ENCODE peak calls at places on chromosomes 3 and 15, in six cellular contexts. O, B, Y, T, K and Z are unnamed samples.

GRCh38 chr3:39601241-39601640 is 133.8 kb downstream of the MOBP start:
- DNase-seq in O (no peak), B (no peak), Y (no peak), T (no peak), K (no peak), Z (no peak)

GRCh38 chr15:72236381-72237285 is 5.6 kb upstream of the PKM start:
- DNase-seq in O (no peak), B (peak), Y (no peak), T (no peak), K (no peak), Z (no peak)

GRCh38 chr3:49173116-49173791 is 1.9 kb downstream of the KLHDC8B start:
- DNase-seq in O (no peak), B (no peak), Y (peak), T (peak), K (peak), Z (no peak)

GRCh38 chr15:40054746-40055575 is 16.0 kb upstream of the SRP14 start:
- DNase-seq in O (peak), B (peak), Y (no peak), T (no peak), K (peak), Z (peak)

GRCh38 chr3:161354554-161354953 is 16.8 kb downstream of the SPTSSB start:
- DNase-seq in O (no peak), B (no peak), Y (no peak), T (no peak), K (no peak), Z (no peak)

GRCh38 chr3:55873523-55874254 is 386.6 kb upstream of the WNT5A start:
- DNase-seq in O (no peak), B (peak), Y (no peak), T (no peak), K (no peak), Z (no peak)

GRCh38 chr15:33860749-33861148 is 107.5 kb upstream of the CHRM5 start:
- DNase-seq in O (no peak), B (peak), Y (no peak), T (no peak), K (no peak), Z (no peak)

GRCh38 chr15:47573673-47574072 is 143.6 kb upstream of the SEMA6D start:
- DNase-seq in O (no peak), B (no peak), Y (no peak), T (no peak), K (no peak), Z (no peak)

GRCh38 chr3:4943553-4943952 is 35.7 kb upstream of the BHLHE40 start:
- DNase-seq in O (no peak), B (no peak), Y (peak), T (no peak), K (no peak), Z (no peak)

GRCh38 chr3:53142986-53143385 is 12.8 kb upstream of the RFT1 start:
- DNase-seq in O (no peak), B (no peak), Y (no peak), T (peak), K (no peak), Z (no peak)

GRCh38 chr15:41511331-41512077 is 2.1 kb downstream of the LTK start:
- DNase-seq in O (no peak), B (no peak), Y (no peak), T (no peak), K (peak), Z (no peak)

GRCh38 chr3:56131976-56132590 is 336.2 kb downstream of the ERC2 start:
- DNase-seq in O (no peak), B (peak), Y (peak), T (peak), K (no peak), Z (no peak)

GRCh38 chr15:76058714-76059319 is 968 bp upstream of the TMEM266 start:
- DNase-seq in O (no peak), B (no peak), Y (peak), T (no peak), K (no peak), Z (peak)

GRCh38 chr15:78072080-78072892 is 5.2 kb downstream of the TBC1D2B start:
- DNase-seq in O (no peak), B (peak), Y (no peak), T (no peak), K (no peak), Z (no peak)

GRCh38 chr3:193826126-193826795 is 233.3 kb downstream of the OPA1 start:
- DNase-seq in O (no peak), B (peak), Y (no peak), T (peak), K (no peak), Z (no peak)

GRCh38 chr3:127779747-127780146 is 42.6 kb downstream of the MGLL start:
- DNase-seq in O (no peak), B (peak), Y (no peak), T (no peak), K (no peak), Z (no peak)

GRCh38 chr15:48647963-48648362 is 2.5 kb upstream of the FBN1 start:
- DNase-seq in O (no peak), B (peak), Y (no peak), T (no peak), K (no peak), Z (no peak)

GRCh38 chr3:46027736-46028397 is 584 bp upstream of the XCR1 start:
- DNase-seq in O (no peak), B (no peak), Y (no peak), T (no peak), K (no peak), Z (no peak)

GRCh38 chr3:2516762-2517441 is 418.2 kb downstream of the CNTN4 start:
- DNase-seq in O (no peak), B (no peak), Y (no peak), T (no peak), K (no peak), Z (no peak)

GRCh38 chr15:94080416-94080815 is 150.9 kb upstream of the MCTP2 start:
- DNase-seq in O (no peak), B (no peak), Y (no peak), T (peak), K (no peak), Z (no peak)

GRCh38 chr3:59320080-59320479 is 270.3 kb upstream of the CFAP20DC start:
- DNase-seq in O (no peak), B (no peak), Y (no peak), T (no peak), K (no peak), Z (no peak)

GRCh38 chr15:27027229-27027628 is 56.2 kb downstream of the GABRG3 start:
- DNase-seq in O (no peak), B (no peak), Y (no peak), T (no peak), K (no peak), Z (no peak)

GRCh38 chr15:42152196-42152920 is 4.1 kb downstream of the PLA2G4F start:
- DNase-seq in O (no peak), B (no peak), Y (no peak), T (peak), K (no peak), Z (no peak)

GRCh38 chr3:121718205-121718846 is 31.2 kb downstream of the GOLGB1 start:
- DNase-seq in O (no peak), B (no peak), Y (no peak), T (no peak), K (no peak), Z (no peak)

GRCh38 chr15:45585069-45585468 is 2.1 kb upstream of the BLOC1S6 start:
- DNase-seq in O (no peak), B (no peak), Y (no peak), T (no peak), K (no peak), Z (no peak)

GRCh38 chr3:51680663-51681230 is 9.7 kb downstream of the TEX264 start:
- DNase-seq in O (no peak), B (no peak), Y (no peak), T (no peak), K (peak), Z (no peak)

GRCh38 chr3:98812851-98813374 is 49.8 kb downstream of the ST3GAL6 start:
- DNase-seq in O (no peak), B (peak), Y (no peak), T (no peak), K (no peak), Z (no peak)

GRCh38 chr3:155512867-155513261 is 219.4 kb upstream of the STRIT1 start:
- DNase-seq in O (no peak), B (no peak), Y (no peak), T (no peak), K (no peak), Z (no peak)
- H3K27ac ChIP-seq in O (no peak), B (no peak), Y (no peak), T (no peak), K (no peak), Z (no peak)

GRCh38 chr3:115634052-115634451 is 10.7 kb downstream of the GAP43 start:
- DNase-seq in O (no peak), B (no peak), Y (no peak), T (no peak), K (no peak), Z (no peak)

GRCh38 chr3:115632026-115632425 is 8.7 kb downstream of the GAP43 start:
- DNase-seq in O (no peak), B (no peak), Y (no peak), T (no peak), K (no peak), Z (peak)

GRCh38 chr3:115630850-115631249 is 7.5 kb downstream of the GAP43 start:
- DNase-seq in O (no peak), B (no peak), Y (no peak), T (no peak), K (no peak), Z (no peak)

GRCh38 chr3:115628075-115628412 is 4.7 kb downstream of the GAP43 start:
- DNase-seq in O (no peak), B (no peak), Y (no peak), T (no peak), K (no peak), Z (no peak)

DNA sequence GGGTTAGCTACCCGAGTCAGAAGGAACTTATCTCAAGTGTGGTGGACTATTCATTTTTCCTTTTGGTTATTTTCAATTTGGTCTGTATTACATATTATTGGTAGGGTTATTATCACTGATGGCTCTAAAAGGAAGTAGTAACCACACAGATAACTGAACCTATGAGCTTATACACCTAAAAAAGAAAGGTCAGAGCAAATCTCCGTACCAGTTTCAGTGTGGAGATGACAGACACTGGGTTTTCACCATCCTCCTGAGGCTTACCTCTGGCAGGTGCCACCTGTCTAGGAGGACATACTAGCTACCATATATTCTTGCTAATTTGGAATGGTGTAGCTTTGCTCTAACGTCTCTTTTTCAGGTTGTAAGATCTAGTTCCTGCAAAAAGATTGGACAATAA is 10.2 kb downstream of the GAP43 start:
- DNase-seq in O (no peak), B (no peak), Y (no peak), T (no peak), K (no peak), Z (no peak)
- H3K4me3 ChIP-seq in O (no peak), B (no peak), Y (no peak), T (no peak), K (no peak), Z (no peak)

DNA sequence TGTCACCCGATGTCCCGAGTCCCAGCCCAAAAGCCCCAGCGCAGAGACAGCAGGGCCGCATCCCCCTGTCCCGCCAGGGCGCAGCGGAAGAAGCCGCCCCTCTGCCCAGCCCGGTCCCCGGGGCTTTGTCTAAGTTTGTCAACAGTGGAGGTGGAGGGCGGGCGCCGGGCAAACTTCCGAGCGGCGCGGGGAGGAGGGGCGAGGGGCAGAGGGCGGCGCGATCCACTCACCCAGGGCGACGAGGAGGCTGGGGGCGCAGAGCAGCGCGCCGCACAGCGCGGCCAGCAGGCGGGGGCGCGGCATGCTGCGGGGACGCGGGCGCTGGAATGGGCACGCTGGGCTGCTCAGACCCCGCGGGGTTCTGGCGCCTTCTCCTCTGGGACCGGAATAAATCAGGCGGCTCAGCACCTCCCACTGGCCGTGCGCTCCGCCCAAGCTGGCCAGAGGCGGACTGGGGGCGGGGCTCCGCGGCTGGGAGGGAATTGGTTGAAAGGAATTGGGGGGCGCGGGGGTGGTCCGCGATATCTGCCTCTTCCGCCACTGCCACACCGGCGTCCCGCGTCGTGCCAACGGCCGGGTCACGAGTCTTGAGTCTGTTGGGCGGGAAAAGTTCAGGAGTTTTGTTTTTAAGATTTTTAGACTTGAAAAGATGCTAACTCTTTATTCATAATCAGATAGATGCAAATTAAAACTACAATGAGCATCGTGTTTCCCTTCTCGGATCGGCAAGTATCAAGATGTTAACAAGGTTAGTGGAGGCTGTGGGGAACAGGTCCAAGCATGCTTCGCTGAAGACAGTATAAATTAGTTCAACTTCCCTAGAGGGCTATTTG is at the start of gene MFGE8:
- DNase-seq in O (peak), B (peak), Y (peak), T (peak), K (peak), Z (peak)
- TF ChIP-seq CTCF in O (no peak), B (peak), Y (peak), T (no peak), K (peak), Z (peak)

DNA sequence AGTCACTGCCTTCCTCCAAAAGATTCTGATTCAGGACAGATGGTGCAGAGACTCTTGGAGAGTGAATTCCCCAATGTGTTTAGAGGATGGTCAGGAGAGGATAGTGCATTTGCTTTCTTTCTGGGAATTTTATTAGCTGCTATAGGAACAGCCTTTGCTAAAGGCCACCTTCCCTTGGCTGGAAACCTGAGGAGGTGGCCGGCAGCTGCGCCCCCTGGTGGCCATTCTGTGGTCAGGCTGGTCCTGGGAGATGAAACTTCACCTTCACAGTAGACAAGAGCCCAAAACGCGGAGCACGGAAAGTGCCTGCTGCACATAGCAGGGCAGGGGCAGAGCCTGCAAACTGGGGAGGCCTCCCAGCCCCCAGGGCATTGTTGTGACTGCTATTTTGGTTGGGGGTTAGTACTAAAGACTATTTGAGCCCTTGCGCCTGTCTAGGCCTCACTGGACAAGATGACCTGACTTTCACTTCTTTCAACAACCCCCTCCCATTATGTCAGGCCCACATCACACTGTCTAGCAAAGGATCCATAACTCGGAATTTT is 34.3 kb downstream of the SEC22C start:
- DNase-seq in O (peak), B (peak), Y (peak), T (peak), K (peak), Z (peak)
- H3K27ac ChIP-seq in O (no peak), B (no peak), Y (no peak), T (no peak), K (peak), Z (peak)

GRCh38 chr3:71031914-71032521 is 551.5 kb downstream of the FOXP1 start:
- DNase-seq in O (peak), B (no peak), Y (no peak), T (peak), K (peak), Z (no peak)

GRCh38 chr3:71035314-71035713 is 548.2 kb downstream of the FOXP1 start:
- DNase-seq in O (no peak), B (peak), Y (no peak), T (no peak), K (no peak), Z (no peak)

GRCh38 chr3:71035886-71036285 is 547.6 kb downstream of the FOXP1 start:
- DNase-seq in O (no peak), B (no peak), Y (no peak), T (no peak), K (no peak), Z (no peak)

GRCh38 chr3:71031151-71031550 is 552.4 kb downstream of the FOXP1 start:
- DNase-seq in O (no peak), B (no peak), Y (no peak), T (no peak), K (no peak), Z (no peak)

GRCh38 chr3:71033681-71034220 is 549.8 kb downstream of the FOXP1 start:
- DNase-seq in O (no peak), B (no peak), Y (no peak), T (no peak), K (no peak), Z (no peak)
- H3K4me3 ChIP-seq in O (no peak), B (no peak), Y (no peak), T (no peak), K (no peak), Z (no peak)

GRCh38 chr3:152470095-152470494 is 201.4 kb downstream of the MBNL1 start:
- DNase-seq in O (no peak), B (no peak), Y (no peak), T (no peak), K (no peak), Z (no peak)

GRCh38 chr3:152471814-152472605 is 203.3 kb downstream of the MBNL1 start:
- DNase-seq in O (no peak), B (peak), Y (peak), T (peak), K (no peak), Z (peak)

GRCh38 chr3:152469238-152470025 is 200.7 kb downstream of the MBNL1 start:
- DNase-seq in O (no peak), B (no peak), Y (no peak), T (no peak), K (no peak), Z (no peak)

GRCh38 chr3:152470893-152471292 is 202.2 kb downstream of the MBNL1 start:
- DNase-seq in O (no peak), B (no peak), Y (no peak), T (no peak), K (no peak), Z (no peak)

GRCh38 chr3:152466784-152467183 is 198.1 kb downstream of the MBNL1 start:
- DNase-seq in O (no peak), B (peak), Y (no peak), T (no peak), K (no peak), Z (no peak)
- TF ChIP-seq CTCF in O (peak), B (peak), Y (peak), T (peak), K (peak), Z (peak)

GRCh38 chr3:62525276-62525675 is 151.9 kb upstream of the FEZF2 start:
- DNase-seq in O (no peak), B (peak), Y (no peak), T (no peak), K (no peak), Z (no peak)
- H3K27ac ChIP-seq in O (no peak), B (no peak), Y (no peak), T (no peak), K (no peak), Z (no peak)

GRCh38 chr15:38071211-38071972 is 137.0 kb downstream of the TMCO5A start:
- DNase-seq in O (no peak), B (no peak), Y (no peak), T (no peak), K (no peak), Z (no peak)

GRCh38 chr15:38073278-38073930 is 139.0 kb downstream of the TMCO5A start:
- DNase-seq in O (no peak), B (peak), Y (no peak), T (no peak), K (no peak), Z (no peak)

GRCh38 chr15:38074029-38074428 is 139.6 kb downstream of the TMCO5A start:
- DNase-seq in O (no peak), B (no peak), Y (no peak), T (no peak), K (no peak), Z (no peak)

GRCh38 chr15:38072007-38072506 is 137.6 kb downstream of the TMCO5A start:
- DNase-seq in O (no peak), B (no peak), Y (no peak), T (no peak), K (no peak), Z (no peak)

GRCh38 chr15:38072507-38073277 is 138.3 kb downstream of the TMCO5A start:
- DNase-seq in O (peak), B (peak), Y (no peak), T (peak), K (peak), Z (peak)
- H3K4me3 ChIP-seq in O (peak), B (peak), Y (peak), T (peak), K (peak), Z (peak)

DNA sequence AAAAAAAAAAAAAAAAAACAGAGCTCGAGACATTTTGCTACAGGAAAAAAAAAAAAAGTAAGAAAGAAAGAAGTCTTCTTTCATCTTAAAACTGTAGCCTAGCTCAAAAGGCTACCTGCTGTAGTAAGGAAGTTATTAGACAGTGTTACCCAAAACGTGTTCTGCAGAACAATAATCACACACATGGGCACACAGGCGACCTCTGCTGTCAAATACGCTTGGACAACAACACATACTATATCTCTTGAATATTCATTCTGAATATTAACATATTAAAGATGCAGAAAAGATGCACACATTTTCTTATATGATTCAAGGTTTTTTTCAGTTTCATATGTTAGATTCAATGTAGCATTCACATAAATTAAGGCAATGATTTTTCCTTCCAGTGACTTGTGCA is 215.8 kb downstream of the ROBO1 start:
- DNase-seq in O (no peak), B (no peak), Y (no peak), T (no peak), K (no peak), Z (no peak)
- TF ChIP-seq CTCF in O (no peak), B (no peak), Y (no peak), T (no peak), K (no peak), Z (no peak)